ENCODE peak calls at places on chromosomes 2 and 18, in nine cellular contexts. X is fibroblast of lung; P is GM12865; B is CD8-positive, alpha-beta memory T cell; R is HCT116; N is bronchial epithelial cell; S is left ventricle myocardium inferior; J is AG04450; T is lower lobe of right lung. U is an unnamed sample.

GRCh38 chr2:111029135-111029927 is 91.4 kb upstream of the BCL2L11 start:
- DNase-seq in S (no peak), X (no peak), P (no peak), T (no peak), B (no peak), J (no peak), R (no peak), N (no peak), U (no peak)

GRCh38 chr2:203553784-203554183 is 18.7 kb upstream of the RAPH1 start:
- DNase-seq in P (no peak), T (no peak), R (no peak), X (no peak), N (no peak), B (no peak), J (no peak), S (no peak), U (no peak)

GRCh38 chr2:11863513-11864328 is 117.3 kb downstream of the LPIN1 start:
- DNase-seq in J (peak), B (peak), P (peak), X (peak), T (peak), S (peak), N (peak), R (peak), U (peak)

GRCh38 chr18:45838302-45839070 is 13.0 kb downstream of the SIGLEC15 start:
- DNase-seq in N (no peak), S (no peak), P (no peak), X (no peak), T (no peak), B (no peak), R (no peak), J (no peak), U (no peak)

GRCh38 chr2:234364718-234365117 is 132.2 kb downstream of the ARL4C start:
- DNase-seq in B (no peak), N (no peak), T (no peak), J (no peak), P (peak), X (no peak), S (no peak), R (no peak), U (no peak)

GRCh38 chr2:232609607-232610006 is 23.8 kb upstream of the EFHD1 start:
- DNase-seq in J (no peak), R (no peak), T (no peak), B (no peak), S (no peak), X (no peak), P (no peak), N (no peak), U (no peak)

GRCh38 chr18:77559274-77559910 is 309.7 kb downstream of the GALR1 start:
- DNase-seq in S (no peak), P (no peak), B (no peak), N (no peak), R (no peak), X (no peak), J (no peak), T (no peak), U (no peak)

GRCh38 chr2:159939946-159940345 is 122.5 kb downstream of the PLA2R1 start:
- DNase-seq in X (peak), T (no peak), B (no peak), J (no peak), R (peak), P (peak), S (no peak), N (peak), U (no peak)

GRCh38 chr2:43238813-43239212 is 12.4 kb upstream of the ZFP36L2 start:
- DNase-seq in N (no peak), T (no peak), P (no peak), S (no peak), R (no peak), X (peak), J (no peak), B (no peak), U (no peak)

GRCh38 chr18:56207989-56208388 is 430.4 kb downstream of the TXNL1 start:
- DNase-seq in B (no peak), P (no peak), X (no peak), S (no peak), T (no peak), N (no peak), J (no peak), R (no peak), U (no peak)

GRCh38 chr2:218569038-218569431 is 396 bp downstream of the CNOT9 start:
- DNase-seq in R (peak), B (peak), S (peak), J (peak), P (peak), T (peak), N (peak), X (peak), U (no peak)

GRCh38 chr2:227871375-227871788 is at the start of gene DAW1:
- DNase-seq in P (peak), J (no peak), S (peak), N (no peak), B (peak), T (peak), X (peak), R (no peak), U (peak)

DNA sequence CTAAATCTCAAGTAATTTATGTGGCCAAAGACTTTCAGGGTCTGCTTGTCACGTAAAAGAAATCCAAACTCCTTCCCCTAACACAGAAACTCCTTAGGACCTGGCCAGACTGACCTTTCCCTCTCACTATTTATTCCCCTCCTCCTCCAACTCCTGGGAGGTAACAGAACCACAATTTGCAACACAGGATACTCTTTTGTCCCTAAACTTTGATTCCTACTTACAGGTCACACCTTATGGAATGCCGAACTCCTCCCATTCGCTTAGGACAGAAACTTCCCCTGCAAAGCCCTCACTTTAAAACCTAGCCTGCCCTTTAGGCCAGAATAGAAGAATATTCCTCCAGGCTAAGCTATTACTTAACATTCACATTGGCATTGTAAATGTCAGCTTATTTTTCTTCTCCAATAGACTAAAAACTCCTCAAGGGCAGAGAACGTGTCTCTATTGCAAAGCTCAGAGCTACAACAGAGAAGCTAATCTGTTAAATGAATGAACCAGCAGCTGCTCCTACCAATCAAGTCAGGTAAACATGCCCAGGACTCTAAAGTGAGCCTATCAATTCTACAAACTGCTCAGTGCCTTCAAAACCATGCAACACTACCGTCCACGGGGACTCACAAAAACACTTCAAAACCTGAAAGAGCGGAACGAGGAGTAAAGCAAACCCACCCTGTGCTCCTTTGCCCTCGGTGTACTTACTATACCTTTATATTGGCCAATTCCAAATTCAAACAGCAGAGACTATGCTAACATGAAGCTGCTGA is 6.1 kb downstream of the INO80D start:
- DNase-seq in T (no peak), N (no peak), S (no peak), J (no peak), R (no peak), B (no peak), P (no peak), X (no peak), U (no peak)
- H3K4me3 ChIP-seq in T (no peak), N (no peak), S (no peak), J (no peak), R (no peak), B (no peak), P (no peak), X (no peak), U (no peak)

GRCh38 chr2:220226076-220226475 is 598.6 kb downstream of the SLC4A3 start:
- DNase-seq in J (no peak), P (no peak), N (no peak), B (no peak), R (no peak), T (no peak), X (peak), S (no peak), U (no peak)

GRCh38 chr2:220226541-220226940 is 599.1 kb downstream of the SLC4A3 start:
- DNase-seq in P (no peak), B (no peak), R (no peak), S (no peak), T (no peak), J (no peak), X (no peak), N (no peak), U (no peak)

GRCh38 chr2:220228310-220229006 is 601.0 kb downstream of the SLC4A3 start:
- DNase-seq in T (no peak), R (peak), N (peak), X (peak), J (peak), P (no peak), B (no peak), S (no peak), U (peak)

GRCh38 chr2:220224711-220225519 is 597.5 kb downstream of the SLC4A3 start:
- DNase-seq in N (peak), T (no peak), R (no peak), B (no peak), X (peak), J (peak), P (no peak), S (no peak), U (no peak)

GRCh38 chr2:220227272-220227920 is 600.0 kb downstream of the SLC4A3 start:
- DNase-seq in B (no peak), R (no peak), P (no peak), J (peak), N (no peak), S (no peak), X (peak), T (no peak), U (no peak)
- H3K4me3 ChIP-seq in B (no peak), R (peak), P (no peak), J (no peak), N (no peak), S (no peak), X (no peak), T (no peak), U (no peak)

DNA sequence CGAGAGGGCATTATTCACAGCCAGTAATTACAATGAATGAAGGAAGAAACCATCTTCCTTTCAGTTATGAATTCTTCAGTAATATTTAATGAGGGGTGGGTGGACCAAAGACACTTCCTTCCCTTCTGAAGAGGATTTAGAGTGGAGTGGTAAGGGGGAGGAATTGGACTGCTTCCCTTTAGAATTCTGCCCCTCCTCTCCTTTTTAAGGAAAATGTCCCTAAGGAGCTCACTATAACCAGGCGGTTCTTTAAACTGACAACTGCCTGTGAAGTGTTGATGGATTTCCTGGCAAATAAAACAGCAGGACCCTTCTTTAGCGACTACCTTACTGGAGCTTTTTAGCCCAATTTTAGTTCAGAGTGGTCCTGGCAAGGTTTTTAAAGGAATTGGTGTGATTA is 86.4 kb downstream of the LIMS1 start:
- DNase-seq in S (no peak), N (no peak), J (no peak), X (no peak), T (no peak), R (no peak), B (no peak), P (no peak), U (no peak)
- H3K4me3 ChIP-seq in S (peak), N (no peak), J (no peak), X (no peak), T (peak), R (no peak), B (peak), P (no peak), U (no peak)

GRCh38 chr2:130354135-130354420 is 1.8 kb upstream of the PTPN18 start:
- DNase-seq in X (no peak), R (no peak), T (no peak), J (no peak), S (no peak), B (no peak), N (no peak), P (no peak), U (no peak)
- H3K4me3 ChIP-seq in X (no peak), R (no peak), T (no peak), J (no peak), S (no peak), B (no peak), N (no peak), P (no peak), U (no peak)

GRCh38 chr2:216690451-216691209 is 4.7 kb downstream of the IGFBP5 start:
- DNase-seq in X (peak), S (no peak), J (no peak), R (no peak), T (no peak), N (no peak), B (no peak), P (no peak), U (no peak)
- H3K4me3 ChIP-seq in X (peak), S (peak), J (peak), R (no peak), T (peak), N (no peak), B (no peak), P (no peak), U (peak)